ENCODE peak calls at places on chromosomes 3 and 15, in seven cellular contexts. One of them, this sample, is unnamed.

GRCh38 chr3:45153658-45154437 is 7.7 kb upstream of the CDCP1 start:
- DNase-seq in ACHN: peak; percentile 16
- DNase-seq in ecto neural progenitor cell: no peak
- DNase-seq in NCI-H510A treated with DMSO at 0.1 percent for 48 hours: no peak
- DNase-seq in NCI-H2029: no peak
- DNase-seq in NCI-H2081: no peak
- DNase-seq in activated CD4-positive, alpha-beta T cell treated with anti-CD3 and anti-CD28 coated beads, Interleukin-2, amount 50 U/mL, for 4 hours: no peak
- DNase-seq in this sample: no peak

GRCh38 chr15:31374986-31375385 is 48.4 kb downstream of the KLF13 start:
- DNase-seq in ACHN: no peak
- DNase-seq in ecto neural progenitor cell: no peak
- DNase-seq in NCI-H510A treated with DMSO at 0.1 percent for 48 hours: no peak
- DNase-seq in NCI-H2029: no peak
- DNase-seq in NCI-H2081: no peak
- DNase-seq in activated CD4-positive, alpha-beta T cell treated with anti-CD3 and anti-CD28 coated beads, Interleukin-2, amount 50 U/mL, for 4 hours: no peak
- DNase-seq in this sample: no peak

GRCh38 chr3:150786791-150787190 is 23.8 kb upstream of the SIAH2 start:
- DNase-seq in ACHN: no peak
- DNase-seq in ecto neural progenitor cell: no peak
- DNase-seq in NCI-H510A treated with DMSO at 0.1 percent for 48 hours: no peak
- DNase-seq in NCI-H2029: no peak
- DNase-seq in NCI-H2081: no peak
- DNase-seq in activated CD4-positive, alpha-beta T cell treated with anti-CD3 and anti-CD28 coated beads, Interleukin-2, amount 50 U/mL, for 4 hours: no peak
- DNase-seq in this sample: no peak

GRCh38 chr3:52019352-52020080 is 23.8 kb upstream of the RPL29 start:
- DNase-seq in ACHN: no peak
- DNase-seq in ecto neural progenitor cell: no peak
- DNase-seq in NCI-H510A treated with DMSO at 0.1 percent for 48 hours: no peak
- DNase-seq in NCI-H2029: no peak
- DNase-seq in NCI-H2081: no peak
- DNase-seq in activated CD4-positive, alpha-beta T cell treated with anti-CD3 and anti-CD28 coated beads, Interleukin-2, amount 50 U/mL, for 4 hours: no peak
- DNase-seq in this sample: no peak

GRCh38 chr3:133437391-133438093 is 37.7 kb downstream of the BFSP2 start:
- DNase-seq in ACHN: peak; percentile 5
- DNase-seq in ecto neural progenitor cell: no peak
- DNase-seq in NCI-H510A treated with DMSO at 0.1 percent for 48 hours: no peak
- DNase-seq in NCI-H2029: no peak
- DNase-seq in NCI-H2081: peak; percentile 87
- DNase-seq in activated CD4-positive, alpha-beta T cell treated with anti-CD3 and anti-CD28 coated beads, Interleukin-2, amount 50 U/mL, for 4 hours: no peak
- DNase-seq in this sample: no peak

GRCh38 chr3:9715764-9716437 is 12.3 kb downstream of the CPNE9 start:
- DNase-seq in ACHN: peak; percentile 91
- DNase-seq in ecto neural progenitor cell: no peak
- DNase-seq in NCI-H510A treated with DMSO at 0.1 percent for 48 hours: no peak
- DNase-seq in NCI-H2029: no peak
- DNase-seq in NCI-H2081: no peak
- DNase-seq in activated CD4-positive, alpha-beta T cell treated with anti-CD3 and anti-CD28 coated beads, Interleukin-2, amount 50 U/mL, for 4 hours: no peak
- DNase-seq in this sample: peak; percentile 86

GRCh38 chr3:32959370-32959769 is 7.9 kb downstream of the CCR4 start:
- DNase-seq in ACHN: no peak
- DNase-seq in ecto neural progenitor cell: no peak
- DNase-seq in NCI-H510A treated with DMSO at 0.1 percent for 48 hours: no peak
- DNase-seq in NCI-H2029: no peak
- DNase-seq in NCI-H2081: no peak
- DNase-seq in activated CD4-positive, alpha-beta T cell treated with anti-CD3 and anti-CD28 coated beads, Interleukin-2, amount 50 U/mL, for 4 hours: no peak
- DNase-seq in this sample: no peak

GRCh38 chr15:40952901-40953712 is at the start of gene CHAC1:
- DNase-seq in ACHN: peak; percentile 96
- DNase-seq in ecto neural progenitor cell: peak; percentile 96
- DNase-seq in NCI-H510A treated with DMSO at 0.1 percent for 48 hours: peak; percentile 91
- DNase-seq in NCI-H2029: peak; percentile 73
- DNase-seq in NCI-H2081: peak; percentile 95
- DNase-seq in activated CD4-positive, alpha-beta T cell treated with anti-CD3 and anti-CD28 coated beads, Interleukin-2, amount 50 U/mL, for 4 hours: peak; percentile 96
- DNase-seq in this sample: peak; percentile 79

GRCh38 chr3:4988815-4989648 is 9.8 kb downstream of the BHLHE40 start:
- DNase-seq in ACHN: no peak
- DNase-seq in ecto neural progenitor cell: no peak
- DNase-seq in NCI-H510A treated with DMSO at 0.1 percent for 48 hours: no peak
- DNase-seq in NCI-H2029: no peak
- DNase-seq in NCI-H2081: no peak
- DNase-seq in activated CD4-positive, alpha-beta T cell treated with anti-CD3 and anti-CD28 coated beads, Interleukin-2, amount 50 U/mL, for 4 hours: no peak
- DNase-seq in this sample: no peak

GRCh38 chr3:14900881-14901873 is 46.2 kb upstream of the NR2C2 start:
- DNase-seq in ACHN: no peak
- DNase-seq in ecto neural progenitor cell: no peak
- DNase-seq in NCI-H510A treated with DMSO at 0.1 percent for 48 hours: no peak
- DNase-seq in NCI-H2029: no peak
- DNase-seq in NCI-H2081: no peak
- DNase-seq in activated CD4-positive, alpha-beta T cell treated with anti-CD3 and anti-CD28 coated beads, Interleukin-2, amount 50 U/mL, for 4 hours: no peak
- DNase-seq in this sample: no peak

GRCh38 chr3:53236112-53236841 is 19.5 kb downstream of the TKT start:
- DNase-seq in ACHN: peak; percentile 76
- DNase-seq in ecto neural progenitor cell: no peak
- DNase-seq in NCI-H510A treated with DMSO at 0.1 percent for 48 hours: no peak
- DNase-seq in NCI-H2029: no peak
- DNase-seq in NCI-H2081: no peak
- DNase-seq in activated CD4-positive, alpha-beta T cell treated with anti-CD3 and anti-CD28 coated beads, Interleukin-2, amount 50 U/mL, for 4 hours: no peak
- DNase-seq in this sample: peak; percentile 43

GRCh38 chr3:83890763-83891135 is 1068.0 kb upstream of the CADM2 start:
- DNase-seq in ACHN: no peak
- DNase-seq in ecto neural progenitor cell: no peak
- DNase-seq in NCI-H510A treated with DMSO at 0.1 percent for 48 hours: no peak
- DNase-seq in NCI-H2029: no peak
- DNase-seq in NCI-H2081: no peak
- DNase-seq in activated CD4-positive, alpha-beta T cell treated with anti-CD3 and anti-CD28 coated beads, Interleukin-2, amount 50 U/mL, for 4 hours: no peak
- DNase-seq in this sample: no peak

GRCh38 chr3:156360992-156361391 is 193.9 kb downstream of the SSR3 start:
- DNase-seq in ACHN: no peak
- DNase-seq in ecto neural progenitor cell: no peak
- DNase-seq in NCI-H510A treated with DMSO at 0.1 percent for 48 hours: no peak
- DNase-seq in NCI-H2029: no peak
- DNase-seq in NCI-H2081: no peak
- DNase-seq in activated CD4-positive, alpha-beta T cell treated with anti-CD3 and anti-CD28 coated beads, Interleukin-2, amount 50 U/mL, for 4 hours: no peak
- DNase-seq in this sample: no peak

GRCh38 chr15:100350434-100351226 is 8.9 kb upstream of the ADAMTS17 start:
- DNase-seq in ACHN: no peak
- DNase-seq in ecto neural progenitor cell: no peak
- DNase-seq in NCI-H510A treated with DMSO at 0.1 percent for 48 hours: no peak
- DNase-seq in NCI-H2029: peak; percentile 38
- DNase-seq in NCI-H2081: no peak
- DNase-seq in activated CD4-positive, alpha-beta T cell treated with anti-CD3 and anti-CD28 coated beads, Interleukin-2, amount 50 U/mL, for 4 hours: no peak
- DNase-seq in this sample: no peak

GRCh38 chr3:191721390-191721801 is 260.4 kb downstream of the PYDC2 start:
- DNase-seq in ACHN: no peak
- DNase-seq in ecto neural progenitor cell: no peak
- DNase-seq in NCI-H510A treated with DMSO at 0.1 percent for 48 hours: peak; percentile 48
- DNase-seq in NCI-H2029: peak; percentile 9
- DNase-seq in NCI-H2081: no peak
- DNase-seq in activated CD4-positive, alpha-beta T cell treated with anti-CD3 and anti-CD28 coated beads, Interleukin-2, amount 50 U/mL, for 4 hours: no peak
- DNase-seq in this sample: no peak

GRCh38 chr15:64877435-64877834 is 34.3 kb upstream of the ANKDD1A start:
- DNase-seq in ACHN: no peak
- DNase-seq in ecto neural progenitor cell: peak; percentile 41
- DNase-seq in NCI-H510A treated with DMSO at 0.1 percent for 48 hours: no peak
- DNase-seq in NCI-H2029: no peak
- DNase-seq in NCI-H2081: no peak
- DNase-seq in activated CD4-positive, alpha-beta T cell treated with anti-CD3 and anti-CD28 coated beads, Interleukin-2, amount 50 U/mL, for 4 hours: no peak
- DNase-seq in this sample: no peak

GRCh38 chr3:119298565-119298941 is 4.4 kb downstream of the ARHGAP31 start:
- DNase-seq in ACHN: no peak
- DNase-seq in ecto neural progenitor cell: no peak
- DNase-seq in NCI-H510A treated with DMSO at 0.1 percent for 48 hours: no peak
- DNase-seq in NCI-H2029: no peak
- DNase-seq in NCI-H2081: no peak
- DNase-seq in activated CD4-positive, alpha-beta T cell treated with anti-CD3 and anti-CD28 coated beads, Interleukin-2, amount 50 U/mL, for 4 hours: no peak
- DNase-seq in this sample: no peak

GRCh38 chr3:44926921-44927320 is 49.1 kb downstream of the ZDHHC3 start:
- DNase-seq in ACHN: no peak
- DNase-seq in ecto neural progenitor cell: no peak
- DNase-seq in NCI-H510A treated with DMSO at 0.1 percent for 48 hours: no peak
- DNase-seq in NCI-H2029: no peak
- DNase-seq in NCI-H2081: no peak
- DNase-seq in activated CD4-positive, alpha-beta T cell treated with anti-CD3 and anti-CD28 coated beads, Interleukin-2, amount 50 U/mL, for 4 hours: no peak
- DNase-seq in this sample: no peak

GRCh38 chr3:141413387-141414140 is 45.3 kb downstream of the ZBTB38 start:
- DNase-seq in ACHN: no peak
- DNase-seq in ecto neural progenitor cell: no peak
- DNase-seq in NCI-H510A treated with DMSO at 0.1 percent for 48 hours: no peak
- DNase-seq in NCI-H2029: no peak
- DNase-seq in NCI-H2081: no peak
- DNase-seq in activated CD4-positive, alpha-beta T cell treated with anti-CD3 and anti-CD28 coated beads, Interleukin-2, amount 50 U/mL, for 4 hours: peak; percentile 12
- DNase-seq in this sample: no peak

GRCh38 chr3:21484323-21485154 is 266.5 kb downstream of the ZNF385D start:
- DNase-seq in ACHN: peak; percentile 72
- DNase-seq in ecto neural progenitor cell: peak; percentile 61
- DNase-seq in NCI-H510A treated with DMSO at 0.1 percent for 48 hours: peak; percentile 17
- DNase-seq in NCI-H2029: peak; percentile 25
- DNase-seq in NCI-H2081: peak; percentile 27
- DNase-seq in activated CD4-positive, alpha-beta T cell treated with anti-CD3 and anti-CD28 coated beads, Interleukin-2, amount 50 U/mL, for 4 hours: no peak
- DNase-seq in this sample: peak; percentile 55

GRCh38 chr3:45225465-45226205 is 452 bp downstream of the TMEM158 start:
- DNase-seq in ACHN: peak; percentile 30
- DNase-seq in ecto neural progenitor cell: peak; percentile 69
- DNase-seq in NCI-H510A treated with DMSO at 0.1 percent for 48 hours: no peak
- DNase-seq in NCI-H2029: no peak
- DNase-seq in NCI-H2081: peak; percentile 19
- DNase-seq in activated CD4-positive, alpha-beta T cell treated with anti-CD3 and anti-CD28 coated beads, Interleukin-2, amount 50 U/mL, for 4 hours: peak; percentile 37
- DNase-seq in this sample: no peak

GRCh38 chr15:65862682-65863081 is 6.6 kb upstream of the RAB11A start:
- DNase-seq in ACHN: peak; percentile 86
- DNase-seq in ecto neural progenitor cell: peak; percentile 73
- DNase-seq in NCI-H510A treated with DMSO at 0.1 percent for 48 hours: no peak
- DNase-seq in NCI-H2029: no peak
- DNase-seq in NCI-H2081: no peak
- DNase-seq in activated CD4-positive, alpha-beta T cell treated with anti-CD3 and anti-CD28 coated beads, Interleukin-2, amount 50 U/mL, for 4 hours: peak; percentile 49
- DNase-seq in this sample: peak; percentile 51

GRCh38 chr15:32704343-32705076 is 13.3 kb upstream of the GREM1 start:
- DNase-seq in ACHN: no peak
- DNase-seq in ecto neural progenitor cell: no peak
- DNase-seq in NCI-H510A treated with DMSO at 0.1 percent for 48 hours: no peak
- DNase-seq in NCI-H2029: no peak
- DNase-seq in NCI-H2081: no peak
- DNase-seq in activated CD4-positive, alpha-beta T cell treated with anti-CD3 and anti-CD28 coated beads, Interleukin-2, amount 50 U/mL, for 4 hours: no peak
- DNase-seq in this sample: no peak

GRCh38 chr3:74639681-74640080 is 25.2 kb upstream of the CNTN3 start:
- DNase-seq in ACHN: no peak
- DNase-seq in ecto neural progenitor cell: no peak
- DNase-seq in NCI-H510A treated with DMSO at 0.1 percent for 48 hours: no peak
- DNase-seq in NCI-H2029: no peak
- DNase-seq in NCI-H2081: no peak
- DNase-seq in activated CD4-positive, alpha-beta T cell treated with anti-CD3 and anti-CD28 coated beads, Interleukin-2, amount 50 U/mL, for 4 hours: no peak
- DNase-seq in this sample: no peak

GRCh38 chr3:150407818-150408231 is 273 bp upstream of the TSC22D2 start:
- DNase-seq in ACHN: peak; percentile 80
- DNase-seq in ecto neural progenitor cell: no peak
- DNase-seq in NCI-H510A treated with DMSO at 0.1 percent for 48 hours: peak; percentile 89
- DNase-seq in NCI-H2029: no peak
- DNase-seq in NCI-H2081: no peak
- DNase-seq in activated CD4-positive, alpha-beta T cell treated with anti-CD3 and anti-CD28 coated beads, Interleukin-2, amount 50 U/mL, for 4 hours: peak; percentile 97
- DNase-seq in this sample: peak; percentile 53

GRCh38 chr3:138438896-138439295 is 4.5 kb downstream of the ESYT3 start:
- DNase-seq in ACHN: no peak
- DNase-seq in ecto neural progenitor cell: no peak
- DNase-seq in NCI-H510A treated with DMSO at 0.1 percent for 48 hours: peak; percentile 21
- DNase-seq in NCI-H2029: no peak
- DNase-seq in NCI-H2081: no peak
- DNase-seq in activated CD4-positive, alpha-beta T cell treated with anti-CD3 and anti-CD28 coated beads, Interleukin-2, amount 50 U/mL, for 4 hours: no peak
- DNase-seq in this sample: no peak

GRCh38 chr3:126782554-126782953 is 78.5 kb downstream of the CHCHD6 start:
- DNase-seq in ACHN: peak; percentile 82
- DNase-seq in ecto neural progenitor cell: no peak
- DNase-seq in NCI-H510A treated with DMSO at 0.1 percent for 48 hours: no peak
- DNase-seq in NCI-H2029: no peak
- DNase-seq in NCI-H2081: no peak
- DNase-seq in activated CD4-positive, alpha-beta T cell treated with anti-CD3 and anti-CD28 coated beads, Interleukin-2, amount 50 U/mL, for 4 hours: no peak
- DNase-seq in this sample: peak; percentile 68

This sample was measured in astrocyte of the cerebellum.